ENCODE peak calls at places on chromosomes 6 and 20, in four cellular contexts. V, U, C and A are unnamed samples.

GRCh38 chr6:161327360-161327953 is 53.6 kb upstream of the AGPAT4 start:
- DNase-seq in V (no peak), U (peak; percentile 26), C (no peak), A (no peak)

GRCh38 chr6:111248789-111249188 is 161.5 kb downstream of the SLC16A10 start:
- DNase-seq in V (no peak), U (no peak), C (no peak), A (no peak)

GRCh38 chr20:59581983-59582679 is 22.2 kb upstream of the PHACTR3 start:
- DNase-seq in V (no peak), U (no peak), C (no peak), A (no peak)

GRCh38 chr20:36061754-36062153 is 92.8 kb upstream of the EPB41L1 start:
- DNase-seq in V (no peak), U (no peak), C (no peak), A (no peak)

GRCh38 chr6:149964243-149965190 is 774 bp downstream of the ULBP1 start:
- DNase-seq in V (no peak), U (no peak), C (no peak), A (peak; percentile 50)

GRCh38 chr6:5787054-5787720 is 219.5 kb downstream of the NRN1 start:
- DNase-seq in V (no peak), U (no peak), C (no peak), A (no peak)

GRCh38 chr20:57671662-57672061 is 38.2 kb downstream of the PMEPA1 start:
- DNase-seq in V (peak; percentile 52), U (no peak), C (no peak), A (peak; percentile 57)

GRCh38 chr20:57199656-57200405 is 66.6 kb downstream of the BMP7 start:
- DNase-seq in V (no peak), U (no peak), C (no peak), A (no peak)

GRCh38 chr6:89985744-89986493 is 91.7 kb downstream of the GJA10 start:
- DNase-seq in V (peak; percentile 14), U (no peak), C (no peak), A (peak; percentile 45)

GRCh38 chr20:49028684-49029083 is 17.4 kb upstream of the CSE1L start:
- DNase-seq in V (peak; percentile 37), U (no peak), C (peak; percentile 58), A (peak; percentile 47)

GRCh38 chr6:157755752-157756411 is 67.2 kb upstream of the SNX9 start:
- DNase-seq in V (no peak), U (no peak), C (no peak), A (no peak)

GRCh38 chr6:139943391-139943790 is 568.9 kb upstream of the CITED2 start:
- DNase-seq in V (no peak), U (no peak), C (peak; percentile 12), A (no peak)

GRCh38 chr20:41242352-41242751 is 75.2 kb downstream of the ZHX3 start:
- DNase-seq in V (no peak), U (no peak), C (peak; percentile 26), A (no peak)

GRCh38 chr6:158536084-158536890 is 23.6 kb upstream of the TMEM181 start:
- DNase-seq in V (peak; percentile 92), U (peak; percentile 37), C (peak; percentile 84), A (peak; percentile 90)

GRCh38 chr6:52643158-52643557 is 27.8 kb upstream of the TMEM14A start:
- DNase-seq in V (no peak), U (no peak), C (no peak), A (no peak)

GRCh38 chr20:16124911-16125776 is 448.1 kb downstream of the KIF16B start:
- DNase-seq in V (no peak), U (no peak), C (peak; percentile 92), A (no peak)

GRCh38 chr6:168956884-168957730 is 296.5 kb downstream of the THBS2 start:
- DNase-seq in V (peak; percentile 45), U (peak; percentile 54), C (peak; percentile 67), A (peak; percentile 77)

GRCh38 chr20:23445596-23446217 is 6.2 kb downstream of the CSTL1 start:
- DNase-seq in V (no peak), U (peak; percentile 16), C (peak; percentile 55), A (no peak)

GRCh38 chr6:73657201-73657600 is 3.4 kb upstream of the SLC17A5 start:
- DNase-seq in V (no peak), U (peak; percentile 59), C (no peak), A (no peak)

GRCh38 chr6:70312165-70312564 is 9.3 kb upstream of the COL9A1 start:
- DNase-seq in V (no peak), U (peak; percentile 70), C (peak; percentile 25), A (no peak)

GRCh38 chr6:112372213-112372806 is 25.2 kb downstream of the RFPL4B start:
- DNase-seq in V (no peak), U (peak; percentile 18), C (no peak), A (peak; percentile 36)

GRCh38 chr6:3119040-3119723 is 671 bp downstream of the BPHL start:
- DNase-seq in V (no peak), U (no peak), C (peak; percentile 84), A (no peak)

GRCh38 chr20:51366155-51366886 is 176.2 kb downstream of the NFATC2 start:
- DNase-seq in V (no peak), U (peak; percentile 37), C (no peak), A (no peak)

GRCh38 chr6:169654590-169655391 is 47.0 kb downstream of the WDR27 start:
- DNase-seq in V (no peak), U (no peak), C (no peak), A (peak; percentile 68)

GRCh38 chr6:57048577-57048976 is 2.1 kb downstream of the KIAA1586 start:
- DNase-seq in V (no peak), U (no peak), C (no peak), A (no peak)

GRCh38 chr6:30793521-30794194 is 49.3 kb upstream of the IER3 start:
- DNase-seq in V (no peak), U (no peak), C (peak; percentile 75), A (no peak)

GRCh38 chr6:137647762-137648412 is 153.7 kb upstream of the OLIG3 start:
- DNase-seq in V (no peak), U (no peak), C (no peak), A (no peak)

GRCh38 chr6:30061766-30062458 is 847 bp downstream of the POLR1H start:
- DNase-seq in V (no peak), U (no peak), C (no peak), A (peak; percentile 38)

GRCh38 chr20:49256261-49256660 is 21.6 kb downstream of the ZNFX1 start:
- DNase-seq in V (no peak), U (no peak), C (no peak), A (no peak)

GRCh38 chr6:113636357-113636824 is 220.8 kb upstream of the MARCKS start:
- DNase-seq in V (no peak), U (no peak), C (peak; percentile 26), A (no peak)

GRCh38 chr6:32056254-32056653 is 18.0 kb downstream of the CYP21A2 start:
- DNase-seq in V (no peak), U (no peak), C (no peak), A (no peak)

GRCh38 chr6:26270121-26270861 is 94.7 kb upstream of the BTN3A2 start:
- DNase-seq in V (no peak), U (no peak), C (no peak), A (no peak)

GRCh38 chr20:400451-401275 is 7.4 kb upstream of the RBCK1 start:
- DNase-seq in V (peak; percentile 65), U (no peak), C (no peak), A (peak; percentile 53)

DNA sequence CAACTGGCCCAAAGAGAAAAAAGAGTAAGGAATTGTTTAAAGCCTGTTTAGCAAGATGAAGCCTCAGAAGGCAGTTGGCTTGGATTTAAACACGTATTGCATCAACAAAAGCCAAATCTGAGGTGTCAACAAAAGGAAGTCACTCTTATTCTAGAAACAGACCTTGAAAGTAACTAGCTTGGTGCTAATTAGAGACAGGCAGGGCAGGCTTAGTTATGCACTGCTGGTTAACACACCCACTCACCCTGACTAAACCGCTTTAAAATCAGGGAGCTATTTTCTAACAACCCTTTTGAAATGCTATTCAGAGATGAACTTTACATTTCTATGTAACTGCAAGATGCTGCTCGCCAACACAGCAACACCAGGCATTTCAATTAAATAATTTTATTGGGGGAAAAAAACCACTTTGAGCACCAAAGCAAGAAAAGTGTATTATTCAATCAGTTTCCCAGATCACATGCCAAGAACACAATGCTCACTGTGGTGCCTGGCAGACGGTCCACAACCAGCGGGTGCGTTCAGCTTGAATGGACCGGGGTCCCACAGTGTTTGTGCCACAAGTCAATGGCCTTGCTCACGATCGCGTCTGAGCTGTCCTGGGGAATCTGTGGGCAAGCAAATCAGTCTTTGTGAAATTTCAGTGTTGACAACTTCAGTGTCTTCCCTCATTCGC is 23.6 kb downstream of the TBC1D7 start:
- DNase-seq in V (no peak), U (no peak), C (no peak), A (no peak)
- TF ChIP-seq ZBTB33 in V (no peak), U (no peak), C (no peak), A (no peak)

GRCh38 chr20:3485913-3486312 is 15.1 kb downstream of the ATRN start:
- DNase-seq in V (no peak), U (no peak), C (no peak), A (no peak)
- TF ChIP-seq ELF1 in V (no peak), U (no peak), C (no peak), A (no peak)

GRCh38 chr6:17905611-17906592 is 81.5 kb downstream of the KIF13A start:
- DNase-seq in V (no peak), U (no peak), C (no peak), A (no peak)

GRCh38 chr6:17910178-17910577 is 77.3 kb downstream of the KIF13A start:
- DNase-seq in V (no peak), U (no peak), C (no peak), A (no peak)

GRCh38 chr6:17908831-17909230 is 78.6 kb downstream of the KIF13A start:
- DNase-seq in V (no peak), U (no peak), C (peak; percentile 56), A (no peak)

GRCh38 chr6:17904491-17905120 is 82.8 kb downstream of the KIF13A start:
- DNase-seq in V (no peak), U (no peak), C (no peak), A (no peak)

GRCh38 chr6:17907467-17908229 is 79.8 kb downstream of the KIF13A start:
- DNase-seq in V (peak; percentile 73), U (peak; percentile 48), C (peak; percentile 52), A (no peak)
- TF ChIP-seq REST in V (no peak), U (no peak), C (no peak), A (peak; percentile 27)

GRCh38 chr6:154476494-154476893 is 34.0 kb downstream of the CNKSR3 start:
- DNase-seq in V (no peak), U (no peak), C (no peak), A (no peak)
- TF ChIP-seq ZBTB33 in V (no peak), U (no peak), C (no peak), A (no peak)